ENCODE peak calls at places on chromosomes 2 and 18, in four cellular contexts. I, M, U and G are unnamed samples.

GRCh38 chr2:31247671-31248070 is 13.7 kb downstream of the EHD3 start:
- DNase-seq in I (no peak), M (no peak), U (no peak), G (no peak)

GRCh38 chr2:151410485-151410833 is 757 bp downstream of the RIF1 start:
- DNase-seq in I (peak), M (no peak), U (no peak), G (peak)

GRCh38 chr18:40864846-40865245 is 1090.2 kb upstream of the PIK3C3 start:
- DNase-seq in I (no peak), M (no peak), U (no peak), G (no peak)

GRCh38 chr2:157592983-157593382 is 35.7 kb downstream of the ACVR1C start:
- DNase-seq in I (no peak), M (no peak), U (no peak), G (no peak)

GRCh38 chr2:37168217-37168981 is 11.6 kb upstream of the EIF2AK2 start:
- DNase-seq in I (peak), M (no peak), U (no peak), G (peak)

GRCh38 chr2:69969991-69970390 is 8.6 kb upstream of the ASPRV1 start:
- DNase-seq in I (no peak), M (no peak), U (no peak), G (no peak)

GRCh38 chr2:59484673-59485072 is 1068.8 kb downstream of the BCL11A start:
- DNase-seq in I (no peak), M (no peak), U (no peak), G (no peak)

GRCh38 chr2:10659898-10660568 is 29.7 kb downstream of the NOL10 start:
- DNase-seq in I (peak), M (no peak), U (no peak), G (no peak)

GRCh38 chr18:58359226-58360019 is 269.5 kb downstream of the ALPK2 start:
- DNase-seq in I (no peak), M (no peak), U (no peak), G (no peak)

GRCh38 chr2:229520582-229521221 is 193.7 kb downstream of the DNER start:
- DNase-seq in I (no peak), M (no peak), U (no peak), G (no peak)

GRCh38 chr2:66470199-66470598 is 35.3 kb downstream of the MEIS1 start:
- DNase-seq in I (no peak), M (no peak), U (no peak), G (no peak)

GRCh38 chr2:221402072-221402471 is 170.0 kb downstream of the EPHA4 start:
- DNase-seq in I (no peak), M (no peak), U (no peak), G (no peak)
- TF ChIP-seq SPI1 in I (no peak), M (no peak), U (no peak), G (no peak)

GRCh38 chr2:127075821-127076220 is 31.1 kb downstream of the BIN1 start:
- DNase-seq in I (no peak), M (no peak), U (no peak), G (no peak)

GRCh38 chr2:127078691-127079270 is 28.2 kb downstream of the BIN1 start:
- DNase-seq in I (no peak), M (no peak), U (no peak), G (no peak)

GRCh38 chr2:127076290-127076689 is 30.7 kb downstream of the BIN1 start:
- DNase-seq in I (no peak), M (no peak), U (no peak), G (no peak)

GRCh38 chr2:127078028-127078427 is 28.9 kb downstream of the BIN1 start:
- DNase-seq in I (no peak), M (no peak), U (no peak), G (no peak)

GRCh38 chr2:127076924-127077323 is 30.0 kb downstream of the BIN1 start:
- DNase-seq in I (no peak), M (no peak), U (no peak), G (no peak)
- TF ChIP-seq SPI1 in I (no peak), M (no peak), U (no peak), G (no peak)

GRCh38 chr18:29531746-29532145 is 1354.8 kb upstream of the CDH2 start:
- DNase-seq in I (no peak), M (no peak), U (no peak), G (no peak)
- TF ChIP-seq SPI1 in I (no peak), M (no peak), U (no peak), G (no peak)

DNA sequence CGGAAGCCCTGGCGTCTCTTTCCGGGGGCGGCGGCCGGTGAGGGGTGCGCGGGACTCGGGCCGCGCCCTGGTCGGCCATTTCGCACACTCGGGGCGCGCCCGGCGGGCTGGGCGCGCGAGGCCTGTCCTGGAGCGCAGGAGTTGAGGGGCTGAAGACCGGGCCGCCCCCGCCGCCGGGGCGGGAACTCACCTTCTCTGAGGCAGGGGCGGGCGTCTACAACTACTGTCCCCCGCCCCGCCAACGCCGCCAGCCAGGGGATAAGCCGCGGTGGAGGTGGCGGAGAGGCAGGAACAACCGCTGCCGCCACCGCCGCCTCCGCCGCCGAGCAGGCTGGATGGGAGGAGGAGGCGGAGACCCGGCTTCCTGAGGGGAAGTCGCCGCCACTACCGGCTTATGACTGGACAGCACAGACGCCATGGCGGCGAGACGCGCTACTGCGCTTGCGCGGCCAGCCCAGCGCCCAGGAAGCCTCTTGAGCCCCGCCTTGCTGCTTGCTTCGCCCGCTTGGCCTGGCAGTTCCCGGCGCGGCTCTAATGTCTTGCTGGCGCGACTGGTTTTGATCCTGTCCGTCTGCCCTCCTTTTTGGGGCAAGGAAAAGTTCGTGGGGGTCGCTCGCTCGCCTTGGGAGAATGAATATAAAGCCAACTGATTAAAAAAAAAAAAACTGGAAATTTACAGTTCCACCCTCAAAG is at the start of gene KRCC1:
- DNase-seq in I (peak), M (peak), U (peak), G (peak)
- TF ChIP-seq SPI1 in I (peak), M (peak), U (peak), G (peak)

GRCh38 chr2:239769574-239770145 is 255.5 kb downstream of the NDUFA10 start:
- DNase-seq in I (no peak), M (no peak), U (no peak), G (no peak)
- TF ChIP-seq SPI1 in I (no peak), M (no peak), U (no peak), G (no peak)

DNA sequence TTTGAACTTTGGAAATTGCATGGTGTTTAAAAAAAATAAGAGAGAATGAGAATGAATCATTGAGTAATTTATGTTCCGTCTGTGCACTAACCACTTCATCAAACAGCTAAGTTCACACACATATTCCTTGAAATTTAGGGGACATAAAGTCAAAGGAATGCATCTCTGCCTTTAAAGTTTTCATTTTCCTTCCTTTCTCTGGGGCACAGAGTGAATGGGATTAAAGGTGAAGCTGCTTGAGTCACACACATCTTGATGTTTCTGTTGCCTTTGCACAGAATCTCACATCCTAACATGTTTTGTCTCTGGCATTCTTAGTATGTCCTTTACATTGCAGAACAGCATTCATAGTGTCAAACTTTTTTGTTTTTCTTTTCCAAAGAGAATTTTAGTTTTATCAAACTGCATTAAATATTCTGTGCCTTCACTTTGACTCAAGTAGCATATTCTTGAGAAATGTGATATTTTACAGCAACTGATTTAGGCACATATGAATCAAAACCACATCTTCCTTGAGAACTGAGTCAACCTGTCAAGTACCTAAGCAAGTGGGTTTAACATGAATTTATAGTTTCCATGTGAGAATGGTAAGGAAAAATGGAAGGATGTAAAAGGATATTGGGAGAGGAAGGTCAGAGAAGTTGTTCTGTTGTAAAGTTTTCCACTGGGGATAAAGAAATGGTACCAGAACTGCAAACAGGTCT is 169.1 kb upstream of the THUMPD2 start:
- DNase-seq in I (no peak), M (no peak), U (no peak), G (no peak)
- TF ChIP-seq SPI1 in I (no peak), M (no peak), U (no peak), G (no peak)